ENCODE peak calls at places on chromosomes 16 and 17, in six cellular contexts. L is colonic mucosa; K is SK-N-SH; F is CD4-positive, CD25-positive, alpha-beta regulatory T cell; B is PC-3; D is testis. O is an unnamed sample. For H3K4me1, the result is how much of the 10 kb centered on the place peaks cover.

GRCh38 chr17:40648326-40648968 is 829 bp upstream of the SMARCE1 start:
- DNase-seq in B (no peak), F (no peak), L (no peak), D (peak), K (no peak), O (no peak)

GRCh38 chr17:1206016-1206787 is 26.4 kb upstream of the ABR start:
- DNase-seq in B (no peak), D (no peak), K (no peak), F (no peak), L (no peak), O (no peak)

GRCh38 chr16:17050468-17050867 is 420.3 kb downstream of the XYLT1 start:
- DNase-seq in K (no peak), F (no peak), D (no peak), B (no peak), L (no peak), O (no peak)

GRCh38 chr17:36544049-36544319 is 735 bp upstream of the GGNBP2 start:
- DNase-seq in L (no peak), B (peak), D (peak), K (no peak), F (peak), O (peak)

GRCh38 chr16:70680495-70681381 is 5.1 kb downstream of the MTSS2 start:
- DNase-seq in F (no peak), B (no peak), L (no peak), D (no peak), K (no peak), O (no peak)

GRCh38 chr16:58843675-58844074 is 109.6 kb upstream of the GOT2 start:
- DNase-seq in L (no peak), F (no peak), B (peak), K (peak), D (no peak), O (no peak)

GRCh38 chr17:67152824-67153223 is 92.2 kb downstream of the HELZ start:
- DNase-seq in F (no peak), L (no peak), D (no peak), K (no peak), B (no peak), O (no peak)

GRCh38 chr17:42709561-42709960 is 27.2 kb downstream of the CNTNAP1 start:
- DNase-seq in B (no peak), L (no peak), D (no peak), K (no peak), F (no peak), O (no peak)

GRCh38 chr16:69465881-69466280 is 41.5 kb downstream of the CYB5B start:
- DNase-seq in B (no peak), L (no peak), D (no peak), K (no peak), F (no peak), O (no peak)

GRCh38 chr17:61495161-61495857 is 43.1 kb downstream of the TBX4 start:
- DNase-seq in L (no peak), F (peak), B (no peak), K (no peak), D (no peak), O (no peak)

GRCh38 chr17:67362173-67362572 is 4.2 kb downstream of the PSMD12 start:
- DNase-seq in F (no peak), K (no peak), B (no peak), L (no peak), D (no peak), O (no peak)

GRCh38 chr17:34981538-34982241 is 1.4 kb downstream of the LIG3 start:
- DNase-seq in B (no peak), K (peak), D (no peak), L (no peak), F (peak), O (no peak)

GRCh38 chr17:6724009-6724408 is 10.8 kb upstream of the SLC13A5 start:
- DNase-seq in L (no peak), K (no peak), D (no peak), B (no peak), F (no peak), O (no peak)

DNA sequence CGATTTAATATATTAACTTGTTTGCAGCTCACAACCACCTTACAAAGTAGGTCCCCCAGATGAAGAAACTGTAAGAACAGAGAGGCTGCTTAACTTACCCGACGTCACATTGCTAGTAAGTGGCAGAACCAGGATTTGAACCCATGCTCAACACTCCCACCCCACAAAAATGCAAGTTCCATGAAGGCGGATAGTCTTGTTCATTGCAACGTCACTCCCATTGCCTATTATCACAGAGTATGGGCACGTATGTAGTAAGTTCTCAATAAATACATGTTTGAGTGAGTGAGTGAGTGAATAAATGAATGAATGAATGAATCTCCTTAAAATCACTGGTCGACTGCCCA is 1.1 kb downstream of the USP31 start:
- DNase-seq in F (no peak), K (no peak), B (peak), D (no peak), L (no peak), O (no peak)
- H3K4me1 ChIP-seq in F (under half), K (under half), B (under half), D (under half), L (under half), O (under half)

GRCh38 chr17:56292010-56292409 is 138.7 kb downstream of the ANKFN1 start:
- DNase-seq in K (no peak), D (no peak), B (peak), L (no peak), F (no peak), O (no peak)

GRCh38 chr17:56292628-56293027 is 139.4 kb downstream of the ANKFN1 start:
- DNase-seq in D (no peak), L (no peak), K (no peak), B (no peak), F (no peak), O (no peak)

GRCh38 chr17:56289321-56289720 is 136.0 kb downstream of the ANKFN1 start:
- DNase-seq in L (no peak), K (no peak), B (no peak), F (no peak), D (no peak), O (no peak)

GRCh38 chr17:56291226-56291805 is 138.0 kb downstream of the ANKFN1 start:
- DNase-seq in K (no peak), D (no peak), B (no peak), F (no peak), L (no peak), O (no peak)

GRCh38 chr17:56290486-56291118 is 137.3 kb downstream of the ANKFN1 start:
- DNase-seq in F (peak), B (no peak), D (no peak), K (no peak), L (no peak), O (no peak)
- H3K4me3 ChIP-seq in F (peak), B (peak), D (no peak), K (peak), L (no peak), O (no peak)

DNA sequence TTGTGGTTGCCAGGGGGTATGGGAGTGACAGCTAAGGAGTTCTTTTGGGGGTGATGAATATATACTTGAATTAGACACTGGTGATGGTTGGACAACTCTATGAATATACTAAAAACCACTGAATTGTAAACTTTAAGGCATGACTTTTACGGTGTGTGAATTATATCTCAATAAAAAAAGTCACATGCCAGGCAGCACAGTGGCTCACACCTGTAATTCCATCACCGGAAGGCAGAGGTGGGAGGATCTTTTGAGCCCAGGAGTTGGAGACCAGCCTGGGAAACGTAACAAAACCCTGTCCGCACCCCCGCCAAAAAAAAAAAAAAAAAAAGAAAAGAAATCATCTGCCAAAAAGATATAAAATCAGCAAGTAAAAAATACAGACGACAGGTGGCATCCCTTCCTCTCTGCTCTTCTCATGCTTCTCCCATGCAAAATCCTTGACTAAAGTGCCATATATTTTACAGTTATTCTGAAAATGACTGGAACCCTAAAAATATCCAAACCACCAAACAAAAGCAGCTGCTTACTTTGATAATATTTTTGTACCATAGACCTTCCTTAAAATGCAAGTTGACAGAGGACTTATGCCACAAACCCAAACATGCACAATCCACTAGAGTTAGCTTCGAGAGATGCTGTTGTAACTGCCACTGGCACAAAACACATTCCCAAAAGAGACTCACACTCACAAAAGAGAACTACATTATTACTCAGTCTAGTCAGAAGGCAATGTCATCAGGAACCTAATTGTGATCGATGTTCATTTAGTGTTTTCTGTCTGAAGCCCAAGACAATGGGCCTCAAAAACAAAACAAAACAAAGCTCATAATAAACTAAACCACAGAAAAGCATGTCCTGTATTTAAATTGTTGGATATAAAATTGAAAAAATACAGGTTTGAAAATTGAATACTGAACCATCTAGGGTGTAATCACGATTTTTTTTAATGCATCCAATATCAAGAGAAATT is 2.5 kb downstream of the CRLF3 start:
- DNase-seq in D (no peak), B (no peak), F (peak), K (no peak), L (peak), O (no peak)
- H3K4me1 ChIP-seq in D (under half), B (under half), F (half or more), K (under half), L (under half), O (under half)

GRCh38 chr17:65727832-65728231 is 166.4 kb upstream of the AXIN2 start:
- DNase-seq in D (no peak), K (no peak), L (peak), F (no peak), B (no peak), O (no peak)

GRCh38 chr17:65730711-65731169 is 169.3 kb upstream of the AXIN2 start:
- DNase-seq in D (peak), L (no peak), B (no peak), F (no peak), K (no peak), O (no peak)

GRCh38 chr17:65723356-65723928 is 162.0 kb upstream of the AXIN2 start:
- DNase-seq in F (no peak), D (no peak), L (no peak), K (no peak), B (peak), O (no peak)

GRCh38 chr17:65729207-65729606 is 167.8 kb upstream of the AXIN2 start:
- DNase-seq in D (no peak), K (no peak), L (no peak), F (no peak), B (no peak), O (no peak)

GRCh38 chr17:65727243-65727642 is 165.8 kb upstream of the AXIN2 start:
- DNase-seq in F (no peak), B (no peak), D (no peak), K (no peak), L (no peak), O (no peak)
- H3K4me3 ChIP-seq in F (no peak), B (no peak), D (no peak), K (no peak), L (no peak), O (no peak)

DNA sequence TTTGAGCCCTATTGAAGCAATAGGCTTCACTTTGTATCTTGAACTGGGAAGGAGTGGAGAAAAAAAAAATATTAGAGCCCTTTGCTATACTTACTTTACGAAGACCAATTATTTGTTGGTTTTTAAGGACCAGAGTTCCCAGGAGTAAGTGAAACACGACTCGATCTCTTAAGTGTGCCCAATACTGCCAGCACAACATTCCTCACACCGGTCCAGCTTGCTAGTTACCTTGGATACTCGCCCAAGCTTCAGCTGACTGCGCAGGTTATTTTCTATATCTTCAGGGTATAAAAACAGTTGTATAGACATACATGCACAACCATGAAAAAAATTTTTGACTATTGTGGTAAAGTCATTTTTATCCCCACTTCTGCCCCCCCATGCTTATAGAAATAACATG is 72.1 kb downstream of the RPTOR start:
- DNase-seq in F (no peak), D (no peak), L (no peak), K (no peak), B (no peak), O (no peak)
- H3K4me1 ChIP-seq in F (under half), D (under half), L (under half), K (under half), B (under half), O (under half)

GRCh38 chr16:14364386-14365199 is 265.5 kb downstream of the PARN start:
- DNase-seq in B (peak), D (no peak), F (no peak), K (no peak), L (no peak), O (peak)

GRCh38 chr16:14365200-14365851 is 264.7 kb downstream of the PARN start:
- DNase-seq in B (no peak), L (no peak), D (no peak), K (no peak), F (no peak), O (no peak)

GRCh38 chr16:14360326-14361037 is 269.6 kb downstream of the PARN start:
- DNase-seq in L (no peak), K (no peak), F (no peak), B (no peak), D (no peak), O (no peak)

GRCh38 chr16:14364112-14364385 is 266.0 kb downstream of the PARN start:
- DNase-seq in B (no peak), F (no peak), D (no peak), K (no peak), L (no peak), O (no peak)

DNA sequence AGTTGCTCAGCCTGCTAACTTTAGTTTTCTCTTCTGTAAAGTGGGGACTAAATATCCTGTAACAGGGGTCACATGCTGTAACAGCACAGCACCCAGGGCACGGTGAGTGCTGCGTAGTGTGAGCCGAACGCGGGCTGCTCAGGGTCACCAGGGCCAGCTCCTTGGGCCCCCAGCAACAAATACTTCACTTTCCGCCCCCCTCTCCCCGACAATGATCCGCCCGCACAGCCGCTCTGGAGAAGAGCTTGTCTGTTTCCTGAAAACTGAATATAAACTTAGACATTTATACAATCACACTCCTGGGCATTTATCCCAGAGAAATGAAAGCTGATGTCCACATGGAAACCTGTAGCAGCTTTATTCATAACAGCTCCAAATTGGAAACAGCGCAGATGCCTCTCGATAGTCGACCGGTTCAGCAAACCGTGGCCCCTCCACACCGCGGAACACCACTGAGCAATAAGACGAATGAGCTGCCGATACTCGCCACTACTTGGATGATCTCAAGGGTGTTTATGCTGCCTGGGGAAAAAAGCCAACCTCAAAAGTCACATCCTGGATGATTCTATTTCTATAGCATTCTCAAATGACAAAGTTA is 267.2 kb downstream of the PARN start:
- DNase-seq in F (no peak), B (no peak), D (no peak), L (no peak), K (no peak), O (no peak)
- H3K4me3 ChIP-seq in F (no peak), B (no peak), D (no peak), L (no peak), K (no peak), O (no peak)

DNA sequence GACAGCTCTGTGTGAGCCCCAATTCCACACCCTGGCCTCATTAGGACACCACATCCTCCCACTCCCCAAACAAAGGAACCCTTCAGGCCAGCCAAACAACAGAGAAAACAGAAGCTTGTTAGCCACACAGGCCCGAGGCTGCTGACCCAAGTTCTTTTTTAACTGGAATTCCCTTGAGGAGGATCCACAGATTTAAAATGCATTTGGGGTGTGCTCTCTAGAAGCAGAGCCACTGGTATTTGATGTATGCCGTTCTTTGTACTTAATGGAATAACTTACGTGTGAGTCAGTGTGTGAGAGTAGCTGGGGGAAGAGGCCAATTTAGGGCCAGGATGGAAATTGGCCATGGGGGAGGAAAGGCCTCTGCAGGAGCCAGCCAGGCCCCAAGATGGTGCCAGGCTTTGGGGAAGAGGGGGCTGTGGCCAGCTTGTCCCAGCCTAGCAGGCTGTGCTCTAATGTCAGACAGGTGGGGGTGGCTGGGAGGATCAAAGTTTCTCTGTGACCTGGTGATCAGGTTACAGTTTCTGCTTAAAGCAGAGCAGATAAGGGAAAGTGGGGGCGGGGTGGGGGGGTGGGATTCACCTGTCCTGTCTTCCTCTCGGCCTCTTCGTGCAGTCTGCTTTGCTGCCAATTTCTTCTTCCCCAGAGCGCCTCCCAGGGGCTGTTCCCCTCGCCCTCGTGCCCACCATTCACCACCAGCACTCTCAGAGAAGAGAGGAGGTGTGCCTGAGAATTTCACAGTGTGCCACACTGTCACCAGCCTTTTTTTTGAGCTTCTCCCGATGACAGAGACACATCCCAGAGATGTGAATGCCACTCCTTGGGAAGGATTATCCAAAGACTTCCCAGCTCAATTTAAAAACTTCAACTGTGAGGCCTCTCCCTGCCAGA is 50.8 kb downstream of the TOM1L2 start:
- DNase-seq in B (peak), D (no peak), K (no peak), L (no peak), F (no peak), O (no peak)
- H3K4me1 ChIP-seq in B (under half), D (under half), K (under half), L (under half), F (under half), O (under half)

GRCh38 chr17:56260421-56260820 is 107.1 kb downstream of the ANKFN1 start:
- DNase-seq in K (no peak), B (no peak), D (no peak), F (no peak), L (no peak), O (no peak)

GRCh38 chr17:56262854-56263253 is 109.6 kb downstream of the ANKFN1 start:
- DNase-seq in L (no peak), B (peak), K (no peak), D (no peak), F (no peak), O (no peak)

GRCh38 chr17:56257075-56257474 is 103.8 kb downstream of the ANKFN1 start:
- DNase-seq in B (no peak), D (no peak), F (no peak), L (no peak), K (no peak), O (no peak)
- H3K4me3 ChIP-seq in B (no peak), D (no peak), F (no peak), L (no peak), K (no peak), O (no peak)

DNA sequence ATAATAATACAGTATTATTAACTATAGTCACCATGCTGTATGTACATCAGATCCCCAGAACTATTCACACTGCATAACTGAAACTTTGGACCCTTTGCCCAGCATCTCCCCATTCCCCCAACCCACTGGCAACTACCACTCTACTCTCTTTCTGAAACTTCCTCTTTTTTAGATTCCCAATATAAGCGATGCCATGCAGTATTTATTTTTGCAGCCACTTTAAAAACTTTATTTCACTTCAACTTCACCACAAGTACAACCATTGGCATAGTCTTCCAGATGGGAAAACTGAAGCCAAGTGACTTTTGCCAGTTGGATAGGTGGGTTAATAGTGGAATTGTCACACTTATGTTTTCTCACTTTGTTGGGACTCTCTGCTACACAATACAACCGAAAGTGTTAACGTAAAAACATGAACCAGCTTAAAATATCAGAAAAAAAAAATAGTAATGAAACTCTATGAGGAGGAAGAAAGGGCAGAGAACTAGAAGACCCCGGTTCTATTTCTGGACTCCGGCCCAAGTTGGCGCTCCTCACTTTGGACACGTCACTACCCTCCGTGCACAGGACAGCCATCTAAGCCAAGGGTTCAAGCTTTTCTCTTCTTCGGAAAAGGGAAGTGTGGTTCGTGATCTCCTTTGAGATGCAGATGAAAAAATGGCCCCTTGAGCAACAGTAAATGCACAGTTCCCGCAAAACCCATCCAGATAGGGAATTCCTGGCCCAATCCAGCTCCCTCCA is 744 bp downstream of the SHCBP1 start:
- DNase-seq in D (no peak), K (no peak), F (peak), L (peak), B (peak), O (no peak)
- H3K4me1 ChIP-seq in D (under half), K (under half), F (under half), L (under half), B (under half), O (under half)

O was measured in BE2C.